ENCODE peak calls at places on chromosomes 4 and X, in five cellular contexts. R is ovary, T is PC-3, L is upper lobe of right lung, Z is transverse colon. F is an unnamed sample. For H3K4me1 and H3K27me3, the result is how much of the 10 kb centered on the place peaks cover.

GRCh38 chrX:11757729-11758399 is at the start of gene MSL3:
- DNase-seq in R (peak), T (peak), L (peak), Z (peak), F (peak)

GRCh38 chr4:41506071-41506470 is 31.9 kb upstream of the LIMCH1 start:
- DNase-seq in R (no peak), T (peak), L (no peak), Z (no peak), F (no peak)

GRCh38 chr4:141020801-141021261 is 112.4 kb downstream of the RNF150 start:
- DNase-seq in R (no peak), T (no peak), L (no peak), Z (no peak), F (no peak)

GRCh38 chr4:17356926-17357325 is 155.0 kb downstream of the QDPR start:
- DNase-seq in R (no peak), T (no peak), L (no peak), Z (no peak), F (no peak)

GRCh38 chr4:6362243-6362885 is 92.7 kb downstream of the WFS1 start:
- DNase-seq in R (no peak), T (peak), L (no peak), Z (no peak), F (no peak)

GRCh38 chrX:109940411-109940810 is 62.5 kb upstream of the TMEM164 start:
- DNase-seq in R (no peak), T (no peak), L (no peak), Z (no peak), F (no peak)

GRCh38 chrX:130772313-130773140 is 130.5 kb downstream of the ENOX2 start:
- DNase-seq in R (no peak), T (peak), L (no peak), Z (no peak), F (no peak)

GRCh38 chr4:122591196-122591595 is 29.7 kb downstream of the IL21 start:
- DNase-seq in R (no peak), T (no peak), L (no peak), Z (no peak), F (no peak)

GRCh38 chr4:184450743-184451142 is 23.6 kb downstream of the IRF2 start:
- DNase-seq in R (no peak), T (no peak), L (no peak), Z (no peak), F (no peak)
- H3K4me1 ChIP-seq in R (under half), T (under half), L (half or more), Z (under half), F (under half)

GRCh38 chr4:80207172-80207583 is 9.9 kb downstream of the PRDM8 start:
- DNase-seq in R (no peak), T (no peak), L (no peak), Z (no peak), F (no peak)
- H3K27me3 ChIP-seq in R (under half), T (under half), L (under half), Z (under half), F (under half)

GRCh38 chrX:73215263-73215662 is 612 bp upstream of the NAP1L2 start:
- DNase-seq in R (no peak), T (no peak), L (no peak), Z (no peak), F (no peak)
- H3K27ac ChIP-seq in R (no peak), T (peak), L (no peak), Z (no peak), F (no peak)

GRCh38 chrX:1486177-1486576 is 33.5 kb upstream of the ASMTL start:
- DNase-seq in R (no peak), T (no peak), L (peak), Z (no peak), F (no peak)

GRCh38 chrX:1481636-1482529 is 29.2 kb upstream of the ASMTL start:
- DNase-seq in R (no peak), T (peak), L (peak), Z (peak), F (peak)

GRCh38 chrX:1485033-1485432 is 32.3 kb upstream of the ASMTL start:
- DNase-seq in R (no peak), T (no peak), L (peak), Z (no peak), F (no peak)

GRCh38 chrX:1484638-1485019 is 31.9 kb upstream of the ASMTL start:
- DNase-seq in R (no peak), T (no peak), L (no peak), Z (no peak), F (no peak)

DNA sequence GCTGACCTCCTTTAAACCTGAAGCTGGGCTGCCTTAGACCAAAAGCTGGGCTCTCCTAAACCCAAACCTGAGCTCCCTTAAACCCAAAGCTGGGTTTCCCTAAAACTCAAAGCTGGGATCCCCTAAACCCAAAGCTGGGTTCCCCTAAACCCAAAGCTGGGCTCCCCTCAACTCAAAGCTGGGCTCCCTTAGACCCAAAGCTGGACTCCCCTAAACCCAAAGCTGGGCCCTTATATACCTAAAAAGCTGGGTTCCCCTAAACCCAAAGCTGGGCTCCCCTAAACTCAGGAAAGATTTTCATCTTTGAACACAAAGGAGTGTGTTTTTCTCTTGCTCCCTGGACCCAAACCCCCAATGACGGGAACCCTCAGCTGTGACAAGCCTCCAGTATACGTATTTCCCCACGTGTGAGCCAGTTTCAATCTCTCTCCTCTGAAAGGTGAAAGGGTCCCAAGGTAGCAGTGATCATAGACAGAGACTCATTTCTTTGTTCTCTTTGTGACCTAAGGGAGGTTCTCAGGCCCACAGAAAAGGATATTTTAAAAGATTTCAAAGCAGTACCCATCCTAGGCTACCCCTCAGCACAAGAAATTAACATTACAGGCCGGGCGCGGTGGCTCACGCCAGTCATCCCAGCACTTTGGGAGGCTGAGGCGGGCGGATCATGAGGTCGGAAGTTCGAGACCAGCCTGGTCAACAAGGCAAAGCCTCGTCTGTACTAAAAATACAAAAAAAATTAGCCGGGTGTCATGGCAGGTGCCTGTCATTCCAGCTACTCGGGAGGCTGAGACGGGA is 31.3 kb upstream of the ASMTL start:
- DNase-seq in R (no peak), T (no peak), L (peak), Z (no peak), F (no peak)
- H3K4me1 ChIP-seq in R (under half), T (under half), L (under half), Z (under half), F (under half)

GRCh38 chrX:83508526-83509245 is 596 bp downstream of the POU3F4 start:
- DNase-seq in R (no peak), T (no peak), L (peak), Z (no peak), F (no peak)

GRCh38 chrX:83511208-83511607 is 3.1 kb downstream of the POU3F4 start:
- DNase-seq in R (no peak), T (no peak), L (no peak), Z (no peak), F (no peak)

GRCh38 chrX:83510466-83511181 is 2.5 kb downstream of the POU3F4 start:
- DNase-seq in R (no peak), T (no peak), L (no peak), Z (no peak), F (no peak)

GRCh38 chrX:83508006-83508405 is at the start of gene POU3F4:
- DNase-seq in R (no peak), T (no peak), L (peak), Z (no peak), F (no peak)

GRCh38 chrX:83509246-83509801 is 1.2 kb downstream of the POU3F4 start:
- DNase-seq in R (no peak), T (no peak), L (no peak), Z (no peak), F (no peak)
- H3K27me3 ChIP-seq in R (under half), T (under half), L (under half), Z (under half), F (under half)

DNA sequence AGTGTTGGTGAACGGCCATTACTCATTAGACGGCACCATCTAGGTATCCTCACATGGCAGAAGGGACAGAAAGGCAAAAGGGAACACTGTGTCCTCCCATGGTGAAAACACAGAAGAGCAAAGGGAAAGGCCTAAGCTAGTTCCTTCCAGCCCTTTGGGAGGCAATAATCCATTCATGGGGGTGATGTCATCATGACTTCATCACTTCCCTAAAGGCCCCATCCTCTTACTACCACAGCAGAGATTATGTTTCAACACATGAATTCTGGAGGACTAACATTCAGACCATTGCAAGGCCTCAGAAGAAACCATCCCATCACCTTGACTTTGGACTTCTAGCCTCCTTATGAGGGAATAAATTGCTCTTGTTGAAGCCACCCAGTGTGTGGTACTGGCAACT is 238.2 kb downstream of the MGST2 start:
- DNase-seq in R (no peak), T (no peak), L (no peak), Z (no peak), F (peak)
- H3K27ac ChIP-seq in R (no peak), T (no peak), L (no peak), Z (no peak), F (no peak)

DNA sequence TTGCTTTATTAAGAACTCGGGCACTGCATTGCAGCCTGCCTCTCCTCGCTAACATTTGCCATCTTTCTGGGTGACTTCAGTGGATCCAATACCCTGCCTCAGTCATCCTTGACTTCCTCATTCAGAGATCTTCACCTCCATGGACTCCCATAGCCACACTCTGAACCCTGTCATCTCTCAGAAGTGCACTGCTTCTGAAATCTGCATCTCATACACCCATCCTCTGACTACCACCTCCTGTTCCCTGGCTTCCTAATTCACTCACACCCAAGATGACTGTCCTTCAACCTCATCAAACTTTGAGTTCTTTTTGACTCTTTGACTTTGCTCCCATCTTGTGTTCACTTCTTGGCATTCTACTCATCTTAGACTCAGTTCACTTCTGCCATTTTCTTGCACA is 25.3 kb upstream of the CYBB start:
- DNase-seq in R (no peak), T (no peak), L (no peak), Z (no peak), F (no peak)
- H3K4me1 ChIP-seq in R (under half), T (under half), L (under half), Z (under half), F (under half)

DNA sequence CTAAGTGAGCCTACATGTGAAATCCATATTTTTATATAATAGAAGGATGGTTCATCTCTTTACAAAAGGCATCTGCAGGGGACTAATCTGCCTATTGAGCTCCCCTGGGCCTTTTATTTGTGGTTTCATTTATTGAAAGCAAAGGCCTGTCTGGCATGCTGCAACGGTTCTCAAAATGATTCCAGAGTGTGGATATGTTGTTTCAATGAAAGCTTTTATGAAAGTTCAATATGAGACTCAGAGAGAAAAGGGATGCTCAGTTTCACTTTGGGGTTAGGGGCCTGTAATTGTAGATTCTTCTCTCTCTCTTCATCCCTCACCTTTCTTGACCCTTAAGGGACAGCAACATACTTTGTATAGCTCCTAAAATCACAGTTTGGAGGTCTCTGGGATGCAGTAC is 204.2 kb upstream of the CASK start:
- DNase-seq in R (no peak), T (no peak), L (no peak), Z (no peak), F (no peak)
- H3K27me3 ChIP-seq in R (under half), T (under half), L (under half), Z (under half), F (under half)